ENCODE peak calls at places on chromosomes 13 and 19, in eight cellular contexts. C is NCI-H1092 treated with DMSO at 0.1 percent for 48 hours; A is AML-193; V is activated CD4-positive, alpha-beta T cell treated with anti-CD3 and anti-CD28 coated beads for 1 hour; Z is lung microvascular endothelial cell; B is A549; J is NCI-H2171 treated with DMSO at 0.1 percent for 48 hours; S is posterior vena cava. U is an unnamed sample.

GRCh38 chr13:75175575-75175974 is 306.4 kb downstream of the TBC1D4 start:
- DNase-seq in C (no peak), A (no peak), V (no peak), Z (peak), B (no peak), J (no peak), S (no peak), U (no peak)

GRCh38 chr19:35262101-35262761 is 6.5 kb upstream of the USF2 start:
- DNase-seq in C (peak), A (no peak), V (no peak), Z (no peak), B (no peak), J (no peak), S (peak), U (peak)

GRCh38 chr19:30053558-30053957 is 111.5 kb downstream of the URI1 start:
- DNase-seq in C (no peak), A (no peak), V (no peak), Z (no peak), B (no peak), J (no peak), S (peak), U (no peak)

GRCh38 chr19:35905178-35905727 is 2.8 kb downstream of the TYROBP start:
- DNase-seq in C (no peak), A (no peak), V (no peak), Z (no peak), B (no peak), J (no peak), S (no peak), U (no peak)

GRCh38 chr19:2867025-2867991 is at the start of gene ZNF556:
- DNase-seq in C (peak), A (no peak), V (no peak), Z (no peak), B (peak), J (peak), S (no peak), U (no peak)

GRCh38 chr13:24746618-24747247 is 17.2 kb upstream of the RNF17 start:
- DNase-seq in C (no peak), A (no peak), V (no peak), Z (peak), B (peak), J (no peak), S (no peak), U (no peak)

GRCh38 chr19:51016798-51017683 is 2.5 kb downstream of the KLK10 start:
- DNase-seq in C (peak), A (no peak), V (peak), Z (peak), B (peak), J (no peak), S (peak), U (peak)

GRCh38 chr13:43303040-43303729 is 279.8 kb downstream of the DNAJC15 start:
- DNase-seq in C (peak), A (no peak), V (no peak), Z (peak), B (peak), J (peak), S (no peak), U (no peak)

GRCh38 chr13:29946093-29946492 is 95.7 kb upstream of the UBL3 start:
- DNase-seq in C (no peak), A (no peak), V (no peak), Z (no peak), B (no peak), J (no peak), S (no peak), U (no peak)

GRCh38 chr19:33621811-33622504 is at the start of gene CHST8:
- DNase-seq in C (peak), A (no peak), V (no peak), Z (peak), B (no peak), J (peak), S (peak), U (no peak)

GRCh38 chr13:30905932-30906383 is at the start of gene MEDAG:
- DNase-seq in C (no peak), A (no peak), V (no peak), Z (peak), B (no peak), J (no peak), S (peak), U (no peak)

U was measured in spleen.